ENCODE peak calls at places on chromosome 6, in four cellular contexts. One of them, this sample, is unnamed.

GRCh38 chr6:34730006-34730405 is 27.3 kb upstream of the SNRPC start:
- DNase-seq in IMR-90: no peak
- DNase-seq in GM12878: no peak
- DNase-seq in K562: no peak
- DNase-seq in this sample: no peak

GRCh38 chr6:56246941-56247653 is at the start of gene COL21A1:
- DNase-seq in K562: no peak
- DNase-seq in GM12878: no peak
- DNase-seq in IMR-90: no peak
- DNase-seq in this sample: peak

GRCh38 chr6:140283197-140283596 is 908.7 kb upstream of the CITED2 start:
- DNase-seq in GM12878: no peak
- DNase-seq in K562: no peak
- DNase-seq in IMR-90: no peak
- DNase-seq in this sample: no peak

GRCh38 chr6:111481836-111482235 is 1.2 kb downstream of the REV3L start:
- DNase-seq in IMR-90: peak
- DNase-seq in GM12878: no peak
- DNase-seq in K562: no peak
- DNase-seq in this sample: peak

GRCh38 chr6:33781105-33781975 is 7.6 kb downstream of the LEMD2 start:
- DNase-seq in K562: no peak
- DNase-seq in GM12878: no peak
- DNase-seq in IMR-90: no peak
- DNase-seq in this sample: peak

GRCh38 chr6:116827561-116828240 is 1.2 kb downstream of the GPRC6A start:
- DNase-seq in K562: no peak
- DNase-seq in GM12878: no peak
- DNase-seq in IMR-90: no peak
- DNase-seq in this sample: no peak

GRCh38 chr6:47168176-47168575 is 126.0 kb upstream of the ADGRF1 start:
- DNase-seq in IMR-90: peak
- DNase-seq in K562: peak
- DNase-seq in GM12878: no peak
- DNase-seq in this sample: peak

GRCh38 chr6:12761376-12762115 is 45.0 kb downstream of the PHACTR1 start:
- DNase-seq in K562: no peak
- DNase-seq in GM12878: no peak
- DNase-seq in IMR-90: no peak
- DNase-seq in this sample: no peak

GRCh38 chr6:25041676-25042598 is 106.2 kb upstream of the RIPOR2 start:
- DNase-seq in K562: no peak
- DNase-seq in IMR-90: no peak
- DNase-seq in GM12878: no peak
- DNase-seq in this sample: no peak
- TF ChIP-seq BHLHE40 in K562: no peak
- TF ChIP-seq BHLHE40 in IMR-90: no peak
- TF ChIP-seq BHLHE40 in GM12878: no peak
- TF ChIP-seq BHLHE40 in this sample: no peak

GRCh38 chr6:129321303-129321702 is 388.7 kb downstream of the ARHGAP18 start:
- DNase-seq in K562: no peak
- DNase-seq in IMR-90: no peak
- DNase-seq in GM12878: no peak
- DNase-seq in this sample: no peak
- TF ChIP-seq ELK1 in K562: no peak
- TF ChIP-seq ELK1 in IMR-90: no peak
- TF ChIP-seq ELK1 in GM12878: no peak
- TF ChIP-seq ELK1 in this sample: no peak

GRCh38 chr6:19994909-19995308 is 157.7 kb downstream of the ID4 start:
- DNase-seq in IMR-90: no peak
- DNase-seq in K562: no peak
- DNase-seq in GM12878: no peak
- DNase-seq in this sample: no peak

GRCh38 chr6:19997104-19997503 is 159.9 kb downstream of the ID4 start:
- DNase-seq in IMR-90: no peak
- DNase-seq in GM12878: no peak
- DNase-seq in K562: no peak
- DNase-seq in this sample: no peak

GRCh38 chr6:19991176-19991575 is 154.0 kb downstream of the ID4 start:
- DNase-seq in K562: no peak
- DNase-seq in IMR-90: no peak
- DNase-seq in GM12878: no peak
- DNase-seq in this sample: no peak

GRCh38 chr6:19999319-20000191 is 162.4 kb downstream of the ID4 start:
- DNase-seq in IMR-90: peak
- DNase-seq in GM12878: peak
- DNase-seq in K562: peak
- DNase-seq in this sample: no peak

DNA sequence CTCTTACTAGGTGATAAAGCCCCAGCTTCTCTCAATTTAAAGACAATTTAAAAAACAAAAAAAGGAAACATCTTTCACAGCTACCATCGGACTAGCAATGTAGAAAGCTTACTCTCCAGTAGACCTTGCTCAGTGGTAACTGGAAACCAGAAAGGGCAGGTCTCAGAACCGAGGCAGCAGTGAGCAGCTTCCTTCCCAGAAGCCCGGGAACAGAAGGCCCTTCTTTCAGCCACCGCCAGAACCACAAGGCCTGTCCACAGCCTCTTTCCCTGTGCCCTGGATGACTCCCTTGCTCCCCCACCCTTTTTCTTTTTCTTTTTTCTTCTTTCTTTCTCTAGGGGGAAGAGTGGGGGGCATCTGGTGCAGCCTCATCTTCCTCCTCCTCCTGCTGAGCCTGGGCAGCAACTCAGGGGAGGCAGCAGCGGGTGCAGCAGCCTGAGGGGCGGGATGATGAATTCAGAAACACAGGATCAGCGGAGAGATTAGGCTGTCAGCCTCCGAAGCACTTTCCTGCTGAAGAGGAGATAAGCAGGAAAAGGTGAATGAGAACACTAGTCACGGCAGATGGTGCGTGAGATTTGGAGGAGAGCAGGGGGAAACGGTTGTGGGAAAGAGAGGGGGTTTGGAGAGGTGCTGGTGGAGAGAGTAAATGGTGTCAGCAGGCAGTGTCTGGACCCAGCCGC is 158.5 kb downstream of the ID4 start:
- DNase-seq in IMR-90: no peak
- DNase-seq in K562: peak
- DNase-seq in GM12878: no peak
- DNase-seq in this sample: no peak
- TF ChIP-seq BHLHE40 in IMR-90: no peak
- TF ChIP-seq BHLHE40 in K562: no peak
- TF ChIP-seq BHLHE40 in GM12878: no peak
- TF ChIP-seq BHLHE40 in this sample: no peak

DNA sequence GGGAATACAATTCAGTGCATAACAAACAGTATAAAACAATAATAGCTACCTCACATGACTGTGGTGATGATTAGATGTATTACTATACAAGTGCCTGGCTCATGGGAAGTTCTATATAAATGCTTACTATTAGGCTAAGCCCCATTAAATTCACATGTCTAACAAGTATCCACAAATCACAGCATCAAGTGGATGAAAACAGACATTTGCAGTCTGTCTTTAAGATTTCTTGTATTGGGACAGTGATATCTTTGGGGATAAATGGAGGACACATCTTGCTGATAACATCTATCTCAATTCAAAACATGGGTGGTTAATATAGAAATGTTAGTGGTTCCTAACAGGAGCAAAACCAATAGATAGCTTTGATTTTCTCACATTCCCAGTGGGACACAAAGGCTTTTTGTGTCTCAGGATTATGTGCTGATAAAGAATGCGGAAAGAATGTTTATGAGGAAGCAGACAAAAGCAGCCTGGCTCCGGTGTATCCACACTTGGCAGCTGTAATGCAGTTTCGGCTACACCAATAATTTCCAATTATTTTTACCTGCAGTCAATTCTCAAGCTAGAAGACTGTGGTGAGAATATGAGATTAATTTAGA is 29.3 kb downstream of the PTPRK start:
- DNase-seq in K562: no peak
- DNase-seq in GM12878: no peak
- DNase-seq in IMR-90: no peak
- DNase-seq in this sample: no peak
- TF ChIP-seq ELK1 in K562: no peak
- TF ChIP-seq ELK1 in GM12878: no peak
- TF ChIP-seq ELK1 in IMR-90: no peak
- TF ChIP-seq ELK1 in this sample: no peak

GRCh38 chr6:143607959-143608358 is 69.8 kb upstream of the PHACTR2 start:
- DNase-seq in IMR-90: no peak
- DNase-seq in GM12878: no peak
- DNase-seq in K562: no peak
- DNase-seq in this sample: no peak

GRCh38 chr6:143611580-143611979 is 66.2 kb upstream of the PHACTR2 start:
- DNase-seq in GM12878: no peak
- DNase-seq in IMR-90: no peak
- DNase-seq in K562: no peak
- DNase-seq in this sample: no peak

GRCh38 chr6:143607168-143607567 is 70.6 kb upstream of the PHACTR2 start:
- DNase-seq in GM12878: no peak
- DNase-seq in IMR-90: no peak
- DNase-seq in K562: no peak
- DNase-seq in this sample: no peak

GRCh38 chr6:143609972-143610371 is 67.8 kb upstream of the PHACTR2 start:
- DNase-seq in K562: no peak
- DNase-seq in GM12878: no peak
- DNase-seq in IMR-90: no peak
- DNase-seq in this sample: no peak

DNA sequence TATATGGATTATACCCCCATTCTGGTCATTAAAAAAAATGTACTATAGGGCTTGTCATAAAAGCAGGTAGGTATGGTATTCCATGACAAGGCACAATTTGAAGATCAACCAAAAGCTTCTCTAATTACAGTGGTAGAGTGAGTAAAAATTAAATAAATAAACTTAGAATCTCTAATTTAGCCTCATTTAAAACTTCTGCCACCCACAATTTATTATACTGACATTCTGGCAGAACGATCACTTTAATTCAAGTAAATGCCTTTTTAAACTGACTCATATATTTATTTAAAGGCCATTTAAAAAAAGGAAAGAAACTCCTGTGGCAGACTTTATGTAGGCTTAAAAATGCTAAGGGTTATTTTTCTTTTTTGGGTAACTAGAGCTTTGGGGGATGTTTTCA is 68.3 kb upstream of the PHACTR2 start:
- DNase-seq in K562: no peak
- DNase-seq in GM12878: no peak
- DNase-seq in IMR-90: no peak
- DNase-seq in this sample: no peak
- TF ChIP-seq BHLHE40 in K562: no peak
- TF ChIP-seq BHLHE40 in GM12878: no peak
- TF ChIP-seq BHLHE40 in IMR-90: no peak
- TF ChIP-seq BHLHE40 in this sample: no peak

GRCh38 chr6:53544050-53544499 is 826 bp downstream of the GCLC start:
- DNase-seq in GM12878: no peak
- DNase-seq in K562: peak
- DNase-seq in IMR-90: peak
- DNase-seq in this sample: no peak
- TF ChIP-seq ELK1 in GM12878: no peak
- TF ChIP-seq ELK1 in K562: no peak
- TF ChIP-seq ELK1 in IMR-90: no peak
- TF ChIP-seq ELK1 in this sample: no peak

GRCh38 chr6:87661016-87661415 is 41.0 kb downstream of the AKIRIN2 start:
- DNase-seq in GM12878: no peak
- DNase-seq in IMR-90: peak
- DNase-seq in K562: no peak
- DNase-seq in this sample: no peak
- TF ChIP-seq BHLHE40 in GM12878: no peak
- TF ChIP-seq BHLHE40 in IMR-90: no peak
- TF ChIP-seq BHLHE40 in K562: no peak
- TF ChIP-seq BHLHE40 in this sample: no peak

DNA sequence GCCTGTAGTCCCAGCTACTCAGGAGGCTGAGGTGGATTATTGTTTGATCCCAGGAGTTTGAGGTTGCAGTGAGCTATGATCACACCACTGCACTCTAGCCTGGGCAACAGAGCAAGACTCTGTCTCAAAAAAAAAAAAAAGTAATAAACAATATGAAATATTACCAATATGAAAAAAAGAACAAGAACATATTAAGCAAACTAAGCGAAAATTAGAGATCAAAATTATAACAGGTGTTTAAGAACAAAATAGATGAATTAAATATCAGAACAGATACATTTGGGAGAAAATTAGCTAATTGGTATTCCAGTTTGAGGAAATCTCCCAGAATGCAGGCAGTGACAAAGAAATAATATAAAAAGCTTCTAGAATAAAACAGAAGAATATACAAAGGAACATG is 23.3 kb downstream of the GLO1 start:
- DNase-seq in K562: no peak
- DNase-seq in IMR-90: no peak
- DNase-seq in GM12878: no peak
- DNase-seq in this sample: no peak
- TF ChIP-seq ELK1 in K562: no peak
- TF ChIP-seq ELK1 in IMR-90: no peak
- TF ChIP-seq ELK1 in GM12878: no peak
- TF ChIP-seq ELK1 in this sample: no peak